ENCODE peak calls at places on chromosome 10, in four cellular contexts. One of them, this sample, is unnamed. For H3K27me3, the result is how much of the 10 kb centered on the place peaks cover.

GRCh38 chr10:23081156-23081833 is 14.1 kb upstream of the MSRB2 start:
- DNase-seq in SK-N-SH: peak
- DNase-seq in HCT116: no peak
- DNase-seq in GM12878: no peak
- DNase-seq in this sample: no peak

GRCh38 chr10:34295142-34295548 is 520.0 kb downstream of the PARD3 start:
- DNase-seq in GM12878: no peak
- DNase-seq in SK-N-SH: no peak
- DNase-seq in HCT116: no peak
- DNase-seq in this sample: no peak

GRCh38 chr10:8439040-8439439 is 384.6 kb downstream of the GATA3 start:
- DNase-seq in SK-N-SH: no peak
- DNase-seq in GM12878: no peak
- DNase-seq in HCT116: no peak
- DNase-seq in this sample: no peak

GRCh38 chr10:45483002-45483401 is 109.0 kb downstream of the ALOX5 start:
- DNase-seq in SK-N-SH: no peak
- DNase-seq in HCT116: no peak
- DNase-seq in GM12878: no peak
- DNase-seq in this sample: no peak

GRCh38 chr10:124898493-124898892 is 43.4 kb upstream of the ZRANB1 start:
- DNase-seq in SK-N-SH: no peak
- DNase-seq in GM12878: no peak
- DNase-seq in HCT116: no peak
- DNase-seq in this sample: no peak

GRCh38 chr10:30013684-30014246 is 45.6 kb downstream of the JCAD start:
- DNase-seq in SK-N-SH: no peak
- DNase-seq in HCT116: no peak
- DNase-seq in GM12878: no peak
- DNase-seq in this sample: no peak

GRCh38 chr10:16779375-16779774 is 37.8 kb downstream of the RSU1 start:
- DNase-seq in GM12878: no peak
- DNase-seq in HCT116: no peak
- DNase-seq in SK-N-SH: no peak
- DNase-seq in this sample: no peak

GRCh38 chr10:114259825-114260224 is 20.8 kb downstream of the VWA2 start:
- DNase-seq in HCT116: no peak
- DNase-seq in SK-N-SH: no peak
- DNase-seq in GM12878: no peak
- DNase-seq in this sample: no peak

GRCh38 chr10:120975072-120975910 is 124.1 kb downstream of the WDR11 start:
- DNase-seq in GM12878: no peak
- DNase-seq in HCT116: no peak
- DNase-seq in SK-N-SH: no peak
- DNase-seq in this sample: no peak

GRCh38 chr10:78139336-78139735 is 105.7 kb downstream of the RPS24 start:
- DNase-seq in HCT116: no peak
- DNase-seq in GM12878: no peak
- DNase-seq in SK-N-SH: peak
- DNase-seq in this sample: no peak

GRCh38 chr10:13453896-13454295 is 74.9 kb downstream of the BEND7 start:
- DNase-seq in SK-N-SH: no peak
- DNase-seq in GM12878: peak
- DNase-seq in HCT116: no peak
- DNase-seq in this sample: no peak

GRCh38 chr10:124693396-124693795 is 50.8 kb downstream of the FAM53B start:
- DNase-seq in GM12878: no peak
- DNase-seq in HCT116: no peak
- DNase-seq in SK-N-SH: no peak
- DNase-seq in this sample: no peak

GRCh38 chr10:30170814-30171213 is 111.4 kb upstream of the JCAD start:
- DNase-seq in HCT116: no peak
- DNase-seq in GM12878: no peak
- DNase-seq in SK-N-SH: no peak
- DNase-seq in this sample: no peak

GRCh38 chr10:71138126-71138860 is 74.1 kb upstream of the UNC5B start:
- DNase-seq in HCT116: no peak
- DNase-seq in SK-N-SH: no peak
- DNase-seq in GM12878: no peak
- DNase-seq in this sample: no peak

GRCh38 chr10:72340510-72340895 is 14.2 kb downstream of the DNAJB12 start:
- DNase-seq in GM12878: no peak
- DNase-seq in SK-N-SH: peak
- DNase-seq in HCT116: no peak
- DNase-seq in this sample: no peak

GRCh38 chr10:6399879-6400278 is 180.2 kb downstream of the PRKCQ start:
- DNase-seq in GM12878: no peak
- DNase-seq in SK-N-SH: no peak
- DNase-seq in HCT116: no peak
- DNase-seq in this sample: no peak

GRCh38 chr10:84205049-84205852 is 10.9 kb downstream of the CDHR1 start:
- DNase-seq in GM12878: peak
- DNase-seq in SK-N-SH: peak
- DNase-seq in HCT116: peak
- DNase-seq in this sample: peak

GRCh38 chr10:49441488-49442476 is 45.9 kb upstream of the DRGX start:
- DNase-seq in SK-N-SH: no peak
- DNase-seq in GM12878: no peak
- DNase-seq in HCT116: no peak
- DNase-seq in this sample: no peak

GRCh38 chr10:118917701-118918100 is 111.8 kb upstream of the NANOS1 start:
- DNase-seq in GM12878: no peak
- DNase-seq in SK-N-SH: no peak
- DNase-seq in HCT116: no peak
- DNase-seq in this sample: no peak

GRCh38 chr10:71920540-71921318 is 43.5 kb upstream of the CHST3 start:
- DNase-seq in GM12878: no peak
- DNase-seq in HCT116: no peak
- DNase-seq in SK-N-SH: no peak
- DNase-seq in this sample: no peak

GRCh38 chr10:16565604-16566003 is 43.9 kb upstream of the C1QL3 start:
- DNase-seq in GM12878: no peak
- DNase-seq in SK-N-SH: no peak
- DNase-seq in HCT116: no peak
- DNase-seq in this sample: no peak

GRCh38 chr10:35563266-35563891 is 41.8 kb upstream of the GJD4 start:
- DNase-seq in GM12878: peak
- DNase-seq in SK-N-SH: peak
- DNase-seq in HCT116: peak
- DNase-seq in this sample: peak

GRCh38 chr10:123885406-123886164 is 6.0 kb downstream of the CPXM2 start:
- DNase-seq in HCT116: no peak
- DNase-seq in SK-N-SH: no peak
- DNase-seq in GM12878: no peak
- DNase-seq in this sample: no peak

GRCh38 chr10:43218951-43219837 is 47.7 kb downstream of the RASGEF1A start:
- DNase-seq in SK-N-SH: peak
- DNase-seq in GM12878: no peak
- DNase-seq in HCT116: no peak
- DNase-seq in this sample: no peak

GRCh38 chr10:8502611-8503010 is 448.1 kb downstream of the GATA3 start:
- DNase-seq in SK-N-SH: no peak
- DNase-seq in HCT116: no peak
- DNase-seq in GM12878: no peak
- DNase-seq in this sample: no peak

GRCh38 chr10:94315975-94316464 is 46.7 kb downstream of the NOC3L start:
- DNase-seq in HCT116: no peak
- DNase-seq in SK-N-SH: no peak
- DNase-seq in GM12878: no peak
- DNase-seq in this sample: no peak

GRCh38 chr10:118698421-118698820 is 56.3 kb downstream of the CACUL1 start:
- DNase-seq in GM12878: peak
- DNase-seq in SK-N-SH: peak
- DNase-seq in HCT116: peak
- DNase-seq in this sample: no peak

GRCh38 chr10:77529050-77529576 is 108.5 kb downstream of the KCNMA1 start:
- DNase-seq in SK-N-SH: no peak
- DNase-seq in HCT116: no peak
- DNase-seq in GM12878: no peak
- DNase-seq in this sample: no peak

GRCh38 chr10:114412907-114413386 is 8.6 kb upstream of the AFAP1L2 start:
- DNase-seq in HCT116: peak
- DNase-seq in GM12878: no peak
- DNase-seq in SK-N-SH: no peak
- DNase-seq in this sample: no peak

GRCh38 chr10:44995914-44996633 is 4.6 kb upstream of the ZNF22 start:
- DNase-seq in GM12878: no peak
- DNase-seq in SK-N-SH: no peak
- DNase-seq in HCT116: no peak
- DNase-seq in this sample: no peak

GRCh38 chr10:118531105-118531851 is 64.2 kb downstream of the PRLHR start:
- DNase-seq in HCT116: no peak
- DNase-seq in GM12878: no peak
- DNase-seq in SK-N-SH: no peak
- DNase-seq in this sample: no peak

GRCh38 chr10:25707541-25707940 is 226.5 kb upstream of the MYO3A start:
- DNase-seq in GM12878: no peak
- DNase-seq in SK-N-SH: no peak
- DNase-seq in HCT116: no peak
- DNase-seq in this sample: no peak

DNA sequence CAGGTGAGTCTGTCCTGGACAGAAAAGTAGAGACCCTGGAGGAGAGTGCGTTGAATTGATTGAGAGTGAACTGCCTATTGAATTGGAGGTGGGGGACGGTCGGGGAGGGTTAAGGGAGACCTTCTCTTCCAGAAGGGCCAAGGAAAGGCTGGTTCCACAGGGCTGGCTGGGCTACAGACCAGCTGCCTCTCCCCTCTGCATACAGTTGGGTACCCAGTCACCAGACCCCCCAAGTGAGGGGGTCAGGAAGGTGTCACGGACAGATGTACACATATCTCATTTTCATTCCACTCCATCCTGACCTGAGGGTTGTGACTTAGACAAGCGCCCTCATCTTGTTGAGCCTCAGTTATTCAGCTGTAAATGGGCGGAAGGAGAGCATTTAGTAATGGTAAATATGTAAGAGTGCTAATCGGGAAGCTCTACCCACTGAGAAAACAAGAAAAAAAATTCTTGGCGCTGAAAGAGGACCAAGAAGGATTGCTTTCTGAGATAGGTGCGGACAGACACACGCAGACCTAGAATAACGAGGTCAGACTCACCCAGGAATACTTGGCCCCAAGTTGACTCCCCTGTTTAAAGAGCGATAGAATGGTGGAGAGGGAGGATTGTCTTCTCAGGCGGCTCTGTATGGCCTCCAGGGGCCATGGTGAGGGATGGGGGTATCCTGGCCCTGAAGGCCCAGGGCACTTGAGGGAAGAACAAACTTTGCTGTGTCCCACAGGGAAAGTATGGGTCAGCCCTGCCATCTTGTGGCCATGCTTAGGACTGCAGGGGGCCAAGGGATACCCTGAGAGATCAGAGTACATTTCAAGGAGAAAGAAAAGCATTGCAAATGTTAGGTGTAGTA is 7.2 kb upstream of the MBL2 start:
- DNase-seq in SK-N-SH: peak
- DNase-seq in HCT116: peak
- DNase-seq in GM12878: no peak
- DNase-seq in this sample: peak
- TF ChIP-seq SIN3A in SK-N-SH: no peak
- TF ChIP-seq SIN3A in HCT116: no peak
- TF ChIP-seq SIN3A in GM12878: no peak
- TF ChIP-seq SIN3A in this sample: no peak

GRCh38 chr10:92832998-92833642 is 15.2 kb upstream of the EXOC6 start:
- DNase-seq in SK-N-SH: no peak
- DNase-seq in HCT116: no peak
- DNase-seq in GM12878: no peak
- DNase-seq in this sample: no peak

GRCh38 chr10:92829042-92829785 is 19.1 kb upstream of the EXOC6 start:
- DNase-seq in HCT116: no peak
- DNase-seq in SK-N-SH: no peak
- DNase-seq in GM12878: no peak
- DNase-seq in this sample: no peak

GRCh38 chr10:92832121-92832520 is 16.2 kb upstream of the EXOC6 start:
- DNase-seq in SK-N-SH: no peak
- DNase-seq in GM12878: no peak
- DNase-seq in HCT116: no peak
- DNase-seq in this sample: no peak

GRCh38 chr10:92834331-92834730 is 14.0 kb upstream of the EXOC6 start:
- DNase-seq in SK-N-SH: no peak
- DNase-seq in GM12878: no peak
- DNase-seq in HCT116: no peak
- DNase-seq in this sample: no peak

DNA sequence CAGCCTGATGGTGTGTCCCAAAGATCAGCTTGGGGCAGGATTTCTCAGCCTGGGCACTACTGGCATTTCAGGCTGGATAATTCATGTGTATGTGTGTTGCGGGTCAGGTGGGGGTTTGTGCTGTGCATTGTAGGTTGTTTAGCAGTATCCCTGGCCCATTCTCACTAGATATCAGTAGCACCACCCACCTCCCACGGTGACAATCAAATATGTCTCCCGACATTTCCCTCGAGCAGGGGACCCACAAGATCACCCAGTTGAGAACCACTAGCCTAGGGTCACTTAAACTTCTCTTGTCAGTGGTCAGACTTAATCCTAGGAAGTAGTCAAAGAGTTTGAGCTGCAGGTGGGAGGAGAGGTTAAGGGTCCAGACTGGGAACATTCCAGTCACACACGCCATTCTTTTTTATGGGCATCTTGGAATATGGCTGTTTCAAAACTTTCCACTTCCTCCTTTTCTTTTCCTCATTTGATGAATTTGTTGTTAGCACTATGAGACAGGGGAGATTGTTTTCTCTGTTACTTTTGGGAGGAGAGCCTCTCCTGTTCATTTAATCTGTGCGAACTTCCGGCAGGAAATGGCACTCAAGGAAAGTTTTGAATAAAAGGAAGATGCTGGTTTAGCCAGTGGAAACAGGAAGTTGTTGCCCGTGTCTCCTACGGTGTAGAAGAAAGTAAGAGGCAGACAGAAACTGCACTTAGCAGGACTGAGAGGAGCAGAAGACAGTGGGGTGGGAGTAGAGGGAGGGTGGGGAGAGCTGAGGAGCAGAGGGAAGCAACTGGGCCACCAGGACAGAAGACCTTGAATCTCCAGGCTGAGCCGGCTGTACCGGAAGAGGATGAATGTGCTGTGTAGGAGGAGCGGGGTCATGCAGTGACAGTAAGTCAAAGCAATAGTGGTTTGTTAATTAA is 17.6 kb upstream of the EXOC6 start:
- DNase-seq in HCT116: no peak
- DNase-seq in SK-N-SH: no peak
- DNase-seq in GM12878: no peak
- DNase-seq in this sample: no peak
- H3K27ac ChIP-seq in HCT116: no peak
- H3K27ac ChIP-seq in SK-N-SH: no peak
- H3K27ac ChIP-seq in GM12878: no peak
- H3K27ac ChIP-seq in this sample: no peak

GRCh38 chr10:27258838-27259532 is 18.4 kb upstream of the ACBD5 start:
- DNase-seq in GM12878: no peak
- DNase-seq in SK-N-SH: peak
- DNase-seq in HCT116: no peak
- DNase-seq in this sample: no peak
- H3K27me3 ChIP-seq in GM12878: under half
- H3K27me3 ChIP-seq in SK-N-SH: under half
- H3K27me3 ChIP-seq in HCT116: under half
- H3K27me3 ChIP-seq in this sample: under half

GRCh38 chr10:129728246-129728820 is 235.7 kb downstream of the EBF3 start:
- DNase-seq in HCT116: no peak
- DNase-seq in SK-N-SH: no peak
- DNase-seq in GM12878: no peak
- DNase-seq in this sample: no peak
- TF ChIP-seq SIN3A in HCT116: no peak
- TF ChIP-seq SIN3A in SK-N-SH: no peak
- TF ChIP-seq SIN3A in GM12878: no peak
- TF ChIP-seq SIN3A in this sample: no peak